ENCODE peak calls at places on chromosome 12, in four cellular contexts. One of them, this sample, is unnamed.

GRCh38 chr12:32305163-32305562 is 94.2 kb upstream of the FGD4 start:
- DNase-seq in progenitor cell of endocrine pancreas: no peak
- DNase-seq in B cell: no peak
- DNase-seq in fibroblast of pulmonary artery: peak; percentile 58
- DNase-seq in this sample: no peak

GRCh38 chr12:34386621-34387255 is 364.4 kb downstream of the ALG10 start:
- DNase-seq in fibroblast of pulmonary artery: no peak
- DNase-seq in progenitor cell of endocrine pancreas: no peak
- DNase-seq in B cell: no peak
- DNase-seq in this sample: no peak

GRCh38 chr12:31118347-31118830 is 44.7 kb downstream of the DDX11 start:
- DNase-seq in B cell: peak; percentile 71
- DNase-seq in fibroblast of pulmonary artery: no peak
- DNase-seq in progenitor cell of endocrine pancreas: no peak
- DNase-seq in this sample: no peak

GRCh38 chr12:125145196-125145595 is 80.0 kb downstream of the AACS start:
- DNase-seq in fibroblast of pulmonary artery: no peak
- DNase-seq in B cell: no peak
- DNase-seq in progenitor cell of endocrine pancreas: no peak
- DNase-seq in this sample: no peak

GRCh38 chr12:67827820-67828383 is 161.3 kb upstream of the IFNG-AS1 start:
- DNase-seq in fibroblast of pulmonary artery: peak; percentile 90
- DNase-seq in progenitor cell of endocrine pancreas: no peak
- DNase-seq in B cell: no peak
- DNase-seq in this sample: no peak

GRCh38 chr12:124593176-124593575 is 25.8 kb upstream of the NCOR2 start:
- DNase-seq in B cell: no peak
- DNase-seq in progenitor cell of endocrine pancreas: no peak
- DNase-seq in fibroblast of pulmonary artery: no peak
- DNase-seq in this sample: no peak

GRCh38 chr12:19657401-19657800 is 218.1 kb downstream of the AEBP2 start:
- DNase-seq in B cell: no peak
- DNase-seq in progenitor cell of endocrine pancreas: no peak
- DNase-seq in fibroblast of pulmonary artery: no peak
- DNase-seq in this sample: no peak

GRCh38 chr12:96720363-96720705 is 186.7 kb upstream of the NEDD1 start:
- DNase-seq in fibroblast of pulmonary artery: no peak
- DNase-seq in B cell: peak; percentile 12
- DNase-seq in progenitor cell of endocrine pancreas: no peak
- DNase-seq in this sample: peak; percentile 22

GRCh38 chr12:49824416-49824815 is 3.8 kb downstream of the NCKAP5L start:
- DNase-seq in progenitor cell of endocrine pancreas: no peak
- DNase-seq in fibroblast of pulmonary artery: no peak
- DNase-seq in B cell: no peak
- DNase-seq in this sample: no peak

GRCh38 chr12:6434205-6435180 is 10.3 kb upstream of the CD27 start:
- DNase-seq in fibroblast of pulmonary artery: no peak
- DNase-seq in B cell: no peak
- DNase-seq in progenitor cell of endocrine pancreas: no peak
- DNase-seq in this sample: no peak

GRCh38 chr12:25009511-25010092 is 60.7 kb upstream of the BCAT1 start:
- DNase-seq in fibroblast of pulmonary artery: no peak
- DNase-seq in B cell: no peak
- DNase-seq in progenitor cell of endocrine pancreas: no peak
- DNase-seq in this sample: no peak

GRCh38 chr12:74334770-74335169 is 202.9 kb upstream of the ATXN7L3B start:
- DNase-seq in fibroblast of pulmonary artery: peak; percentile 44
- DNase-seq in progenitor cell of endocrine pancreas: no peak
- DNase-seq in B cell: no peak
- DNase-seq in this sample: no peak

GRCh38 chr12:130576286-130576933 is 139.7 kb downstream of the RIMBP2 start:
- DNase-seq in B cell: no peak
- DNase-seq in progenitor cell of endocrine pancreas: no peak
- DNase-seq in fibroblast of pulmonary artery: no peak
- DNase-seq in this sample: peak; percentile 31

GRCh38 chr12:106945261-106945851 is 10.4 kb upstream of the TMEM263 start:
- DNase-seq in fibroblast of pulmonary artery: no peak
- DNase-seq in progenitor cell of endocrine pancreas: no peak
- DNase-seq in B cell: no peak
- DNase-seq in this sample: no peak

GRCh38 chr12:4817813-4818212 is 91.9 kb upstream of the KCNA1 start:
- DNase-seq in B cell: no peak
- DNase-seq in fibroblast of pulmonary artery: no peak
- DNase-seq in progenitor cell of endocrine pancreas: no peak
- DNase-seq in this sample: no peak

GRCh38 chr12:18653465-18653864 is 84.3 kb downstream of the PLCZ1 start:
- DNase-seq in fibroblast of pulmonary artery: no peak
- DNase-seq in B cell: no peak
- DNase-seq in progenitor cell of endocrine pancreas: no peak
- DNase-seq in this sample: no peak

GRCh38 chr12:120797677-120798642 is 72.3 kb downstream of the ACADS start:
- DNase-seq in B cell: no peak
- DNase-seq in progenitor cell of endocrine pancreas: no peak
- DNase-seq in fibroblast of pulmonary artery: no peak
- DNase-seq in this sample: no peak
- TF ChIP-seq CTCF in B cell: no peak
- TF ChIP-seq CTCF in progenitor cell of endocrine pancreas: no peak
- TF ChIP-seq CTCF in fibroblast of pulmonary artery: no peak
- TF ChIP-seq CTCF in this sample: no peak

GRCh38 chr12:56189918-56190694 is 823 bp upstream of the SMARCC2 start:
- DNase-seq in fibroblast of pulmonary artery: peak; percentile 84
- DNase-seq in progenitor cell of endocrine pancreas: peak; percentile 95
- DNase-seq in B cell: peak; percentile 59
- DNase-seq in this sample: peak; percentile 90
- TF ChIP-seq CTCF in fibroblast of pulmonary artery: no peak
- TF ChIP-seq CTCF in progenitor cell of endocrine pancreas: peak; percentile 19
- TF ChIP-seq CTCF in B cell: peak; percentile 41
- TF ChIP-seq CTCF in this sample: peak; percentile 37

DNA sequence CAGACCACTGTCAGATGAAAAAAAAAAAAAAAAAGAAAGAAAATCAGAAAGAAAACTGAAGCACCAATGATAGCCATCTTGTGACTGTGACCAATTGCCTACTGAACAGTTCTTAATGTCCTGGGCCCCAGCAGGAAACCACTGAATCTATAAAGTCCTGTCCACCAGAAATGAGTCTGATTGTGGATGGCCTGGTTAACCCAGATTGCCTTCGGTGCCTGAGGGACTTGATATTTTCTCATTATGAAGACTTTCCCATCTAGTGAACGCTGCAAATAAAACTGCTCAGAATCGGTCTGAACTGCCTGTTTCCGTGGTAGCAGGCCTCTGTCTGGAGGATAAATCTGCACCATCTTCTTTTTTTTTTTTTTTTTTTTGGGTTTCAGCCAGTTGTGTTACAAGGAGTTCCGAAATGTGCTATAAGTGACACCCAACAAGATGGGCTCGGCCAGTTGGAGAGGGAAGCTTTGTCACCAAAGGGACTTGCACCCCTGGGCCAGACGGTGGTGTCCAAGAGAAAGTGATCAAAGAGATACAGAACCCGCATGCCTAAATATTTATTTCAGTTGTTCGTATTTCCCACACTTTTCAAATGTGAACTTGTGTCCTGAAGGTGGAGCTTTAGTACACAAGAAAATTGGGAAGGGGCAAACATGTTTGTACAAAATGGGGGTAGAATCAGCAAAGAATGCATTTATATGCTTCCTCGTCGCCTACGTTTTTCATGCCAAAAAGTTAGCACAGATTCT is 3.0 kb upstream of the PLXNC1 start:
- DNase-seq in progenitor cell of endocrine pancreas: no peak
- DNase-seq in fibroblast of pulmonary artery: peak; percentile 74
- DNase-seq in B cell: peak; percentile 37
- DNase-seq in this sample: no peak
- TF ChIP-seq CTCF in progenitor cell of endocrine pancreas: peak; percentile 31
- TF ChIP-seq CTCF in fibroblast of pulmonary artery: peak; percentile 53
- TF ChIP-seq CTCF in B cell: peak; percentile 28
- TF ChIP-seq CTCF in this sample: no peak

GRCh38 chr12:90167501-90167900 is 458.9 kb upstream of the ATP2B1 start:
- DNase-seq in B cell: no peak
- DNase-seq in fibroblast of pulmonary artery: no peak
- DNase-seq in progenitor cell of endocrine pancreas: no peak
- DNase-seq in this sample: no peak

GRCh38 chr12:90166012-90166411 is 457.4 kb upstream of the ATP2B1 start:
- DNase-seq in B cell: no peak
- DNase-seq in fibroblast of pulmonary artery: no peak
- DNase-seq in progenitor cell of endocrine pancreas: no peak
- DNase-seq in this sample: no peak

GRCh38 chr12:90166671-90167070 is 458.0 kb upstream of the ATP2B1 start:
- DNase-seq in progenitor cell of endocrine pancreas: no peak
- DNase-seq in fibroblast of pulmonary artery: no peak
- DNase-seq in B cell: no peak
- DNase-seq in this sample: no peak

GRCh38 chr12:90163975-90164374 is 455.3 kb upstream of the ATP2B1 start:
- DNase-seq in fibroblast of pulmonary artery: no peak
- DNase-seq in B cell: no peak
- DNase-seq in progenitor cell of endocrine pancreas: no peak
- DNase-seq in this sample: no peak
- TF ChIP-seq CTCF in fibroblast of pulmonary artery: no peak
- TF ChIP-seq CTCF in B cell: no peak
- TF ChIP-seq CTCF in progenitor cell of endocrine pancreas: no peak
- TF ChIP-seq CTCF in this sample: no peak

GRCh38 chr12:43148711-43149110 is 403.3 kb downstream of the ADAMTS20 start:
- DNase-seq in progenitor cell of endocrine pancreas: no peak
- DNase-seq in B cell: no peak
- DNase-seq in fibroblast of pulmonary artery: no peak
- DNase-seq in this sample: no peak

GRCh38 chr12:43158126-43158525 is 393.9 kb downstream of the ADAMTS20 start:
- DNase-seq in B cell: no peak
- DNase-seq in progenitor cell of endocrine pancreas: no peak
- DNase-seq in fibroblast of pulmonary artery: no peak
- DNase-seq in this sample: no peak

GRCh38 chr12:43151406-43152080 is 400.5 kb downstream of the ADAMTS20 start:
- DNase-seq in progenitor cell of endocrine pancreas: no peak
- DNase-seq in fibroblast of pulmonary artery: no peak
- DNase-seq in B cell: no peak
- DNase-seq in this sample: no peak

DNA sequence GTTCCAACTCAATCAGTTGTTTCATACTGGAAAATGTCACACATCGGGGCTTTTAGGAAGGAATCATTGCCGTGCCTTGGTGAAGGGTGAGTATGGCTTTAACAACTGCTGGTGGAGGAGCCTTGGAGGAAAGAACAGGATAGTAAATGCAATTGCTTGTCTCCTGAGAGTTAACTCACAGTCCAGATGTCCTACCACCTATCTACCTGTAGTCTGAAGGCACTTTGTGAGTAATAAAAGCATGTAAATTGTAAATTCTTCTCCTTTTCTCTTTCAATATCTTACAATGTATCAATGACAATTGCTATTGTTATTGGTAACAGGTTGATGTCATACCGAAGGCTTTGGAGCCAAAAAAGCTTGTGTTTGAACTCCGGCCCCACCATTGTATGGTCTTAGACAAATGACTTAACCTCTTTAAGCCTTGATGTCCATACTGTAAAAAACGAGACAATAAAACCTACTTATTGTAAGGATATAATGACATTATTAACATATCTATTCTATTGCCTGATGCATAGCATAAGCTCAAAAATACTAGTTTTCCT is 397.4 kb downstream of the ADAMTS20 start:
- DNase-seq in fibroblast of pulmonary artery: no peak
- DNase-seq in progenitor cell of endocrine pancreas: no peak
- DNase-seq in B cell: no peak
- DNase-seq in this sample: no peak
- TF ChIP-seq CTCF in fibroblast of pulmonary artery: no peak
- TF ChIP-seq CTCF in progenitor cell of endocrine pancreas: no peak
- TF ChIP-seq CTCF in B cell: no peak
- TF ChIP-seq CTCF in this sample: no peak

DNA sequence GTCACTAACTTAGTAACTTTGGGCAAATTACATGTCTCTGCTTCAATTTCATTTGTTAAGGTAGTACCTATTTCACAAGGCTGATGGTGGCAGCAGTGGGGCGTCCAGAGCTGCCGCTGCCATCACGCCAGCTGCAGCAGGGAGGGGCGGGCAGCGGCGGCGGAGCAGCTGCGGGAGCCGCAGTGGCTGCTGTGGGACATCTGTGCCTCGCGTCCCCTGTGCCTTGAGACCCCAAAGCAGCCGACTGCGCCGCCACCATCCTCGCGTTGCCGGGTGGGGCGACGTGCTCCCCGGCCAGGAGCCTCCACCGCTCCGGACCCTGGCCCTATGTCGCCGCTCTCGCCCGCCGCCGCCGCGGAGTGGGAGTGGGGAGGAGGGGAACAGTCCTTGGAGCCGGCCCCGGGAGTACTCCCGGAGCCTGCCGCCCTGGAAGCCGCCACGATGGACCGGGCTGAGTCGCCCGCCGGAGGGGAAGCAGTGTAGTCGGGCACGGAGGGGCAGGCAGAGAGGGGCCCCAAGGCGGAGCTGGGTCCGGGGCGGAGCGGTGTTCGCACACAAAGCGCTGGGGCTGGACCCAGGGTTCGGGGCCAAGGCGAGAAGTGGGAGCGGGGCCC is 51.4 kb downstream of the A2M start:
- DNase-seq in progenitor cell of endocrine pancreas: peak; percentile 78
- DNase-seq in fibroblast of pulmonary artery: peak; percentile 49
- DNase-seq in B cell: peak; percentile 72
- DNase-seq in this sample: peak; percentile 74
- TF ChIP-seq CTCF in progenitor cell of endocrine pancreas: peak; percentile 66
- TF ChIP-seq CTCF in fibroblast of pulmonary artery: peak; percentile 29
- TF ChIP-seq CTCF in B cell: peak; percentile 27
- TF ChIP-seq CTCF in this sample: no peak

GRCh38 chr12:121301876-121302275 is 5.4 kb upstream of the CAMKK2 start:
- DNase-seq in progenitor cell of endocrine pancreas: no peak
- DNase-seq in B cell: no peak
- DNase-seq in fibroblast of pulmonary artery: no peak
- DNase-seq in this sample: no peak

GRCh38 chr12:121300083-121300819 is 3.7 kb upstream of the CAMKK2 start:
- DNase-seq in fibroblast of pulmonary artery: no peak
- DNase-seq in progenitor cell of endocrine pancreas: no peak
- DNase-seq in B cell: no peak
- DNase-seq in this sample: no peak

GRCh38 chr12:121299662-121300061 is 3.2 kb upstream of the CAMKK2 start:
- DNase-seq in B cell: no peak
- DNase-seq in fibroblast of pulmonary artery: no peak
- DNase-seq in progenitor cell of endocrine pancreas: no peak
- DNase-seq in this sample: no peak

DNA sequence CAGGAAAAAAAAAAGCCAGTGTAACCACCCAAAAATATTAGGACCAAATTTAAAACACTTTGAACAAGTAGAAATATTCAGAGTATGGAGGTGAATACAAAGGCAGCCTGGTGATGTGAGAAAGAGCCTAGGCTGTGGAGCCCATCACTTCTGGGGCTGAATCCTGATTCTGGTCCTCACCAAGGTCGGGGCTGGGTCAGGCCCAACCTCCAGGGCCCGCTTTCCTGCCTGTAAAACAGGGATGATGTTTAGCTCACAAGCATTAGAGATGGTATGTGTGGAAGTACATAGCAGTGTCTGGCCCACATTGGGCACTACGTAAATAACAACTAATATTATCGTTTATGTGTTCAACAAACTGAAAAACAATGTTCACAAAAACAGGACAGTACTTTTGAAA is 7.8 kb upstream of the CAMKK2 start:
- DNase-seq in B cell: no peak
- DNase-seq in progenitor cell of endocrine pancreas: no peak
- DNase-seq in fibroblast of pulmonary artery: no peak
- DNase-seq in this sample: no peak
- TF ChIP-seq CTCF in B cell: no peak
- TF ChIP-seq CTCF in progenitor cell of endocrine pancreas: no peak
- TF ChIP-seq CTCF in fibroblast of pulmonary artery: no peak
- TF ChIP-seq CTCF in this sample: no peak

This sample was measured in glutamatergic neuron.